ENCODE peak calls at places on chromosomes 4 and X, in nine cellular contexts. B, U, Q, V, I, S, F, C and O are unnamed samples.

GRCh38 chr4:80197132-80197573 is at the start of gene PRDM8:
- DNase-seq in Q (no peak), B (peak), U (no peak), F (no peak), I (no peak), V (no peak), S (no peak), C (peak), O (no peak)

GRCh38 chrX:118974088-118974907 is at the start of gene LONRF3:
- DNase-seq in F (no peak), Q (peak), U (peak), I (peak), V (no peak), S (no peak), B (peak), C (peak), O (peak)

GRCh38 chr4:145815027-145815612 is 123.5 kb downstream of the ZNF827 start:
- DNase-seq in S (no peak), Q (no peak), U (no peak), F (no peak), B (no peak), V (no peak), I (no peak), C (no peak), O (no peak)

GRCh38 chr4:171017596-171017995 is 795.6 kb upstream of the GALNTL6 start:
- DNase-seq in B (no peak), I (no peak), V (no peak), C (no peak), S (peak), Q (no peak), F (no peak), U (no peak), O (no peak)

GRCh38 chr4:12729384-12729783 is 754.8 kb downstream of the RAB28 start:
- DNase-seq in U (peak), Q (peak), S (no peak), C (peak), F (peak), V (no peak), I (peak), B (peak), O (no peak)

GRCh38 chr4:174926958-174927357 is 8.8 kb downstream of the ADAM29 start:
- DNase-seq in I (no peak), V (no peak), Q (no peak), F (no peak), U (no peak), B (no peak), C (no peak), S (no peak), O (peak)

GRCh38 chr4:59094505-59094904 is 1984.3 kb upstream of the IGFBP7 start:
- DNase-seq in V (peak), U (no peak), Q (peak), I (no peak), F (no peak), B (no peak), S (no peak), C (no peak), O (no peak)

GRCh38 chrX:151153086-151153485 is 23.3 kb upstream of the GPR50 start:
- DNase-seq in F (no peak), C (peak), Q (peak), V (peak), U (peak), I (peak), B (peak), S (peak), O (peak)

GRCh38 chr4:31516520-31516919 is 796.4 kb downstream of the PCDH7 start:
- DNase-seq in I (no peak), F (no peak), Q (no peak), B (no peak), V (no peak), S (no peak), U (no peak), C (no peak), O (no peak)

GRCh38 chr4:121733942-121734341 is 31.0 kb downstream of the SMIM43 start:
- DNase-seq in F (no peak), Q (no peak), I (no peak), U (no peak), C (no peak), B (no peak), V (no peak), S (no peak), O (no peak)

GRCh38 chrX:68705986-68706385 is 58.5 kb downstream of the STARD8 start:
- DNase-seq in F (no peak), S (no peak), B (no peak), V (no peak), Q (no peak), C (no peak), I (no peak), U (no peak), O (no peak)

GRCh38 chr4:2175990-2176698 is 65.8 kb downstream of the HAUS3 start:
- DNase-seq in C (no peak), U (no peak), F (no peak), S (no peak), V (no peak), B (no peak), I (no peak), Q (no peak), O (no peak)

GRCh38 chr4:14375816-14376215 is 626.5 kb upstream of the CPEB2 start:
- DNase-seq in Q (peak), F (no peak), B (peak), U (no peak), S (no peak), C (peak), V (no peak), I (no peak), O (peak)

GRCh38 chrX:72258174-72258573 is 18.9 kb downstream of the RPS4X start:
- DNase-seq in F (no peak), U (peak), S (no peak), B (peak), C (peak), Q (peak), I (peak), V (no peak), O (no peak)

GRCh38 chrX:16125520-16126149 is 2.3 kb downstream of the GRPR start:
- DNase-seq in C (no peak), F (no peak), U (peak), I (no peak), S (no peak), Q (peak), V (no peak), B (no peak), O (no peak)

GRCh38 chrX:148380614-148381561 is 119.5 kb upstream of the AFF2 start:
- DNase-seq in C (no peak), I (no peak), V (no peak), Q (no peak), B (peak), F (no peak), U (peak), S (no peak), O (no peak)

GRCh38 chr4:8372506-8373070 is 67.9 kb downstream of the ACOX3 start:
- DNase-seq in F (no peak), V (no peak), Q (no peak), B (no peak), S (no peak), U (no peak), C (no peak), I (no peak), O (no peak)

GRCh38 chr4:37455301-37456062 is 210.9 kb downstream of the NWD2 start:
- DNase-seq in U (no peak), Q (no peak), C (no peak), V (no peak), F (no peak), I (no peak), B (no peak), S (no peak), O (no peak)

GRCh38 chr4:65023877-65024670 is 614.8 kb upstream of the TECRL start:
- DNase-seq in Q (no peak), U (no peak), C (no peak), B (no peak), F (no peak), I (no peak), S (no peak), V (no peak), O (no peak)

GRCh38 chrX:16188687-16189086 is 21.4 kb downstream of the MAGEB17 start:
- DNase-seq in I (no peak), Q (peak), U (no peak), S (no peak), C (peak), B (peak), F (no peak), V (no peak), O (no peak)

GRCh38 chr4:186067757-186068385 is 1.1 kb upstream of the TLR3 start:
- DNase-seq in U (peak), Q (peak), I (peak), V (peak), F (peak), C (peak), B (peak), S (no peak), O (no peak)

GRCh38 chr4:38177792-38178665 is 217.8 kb downstream of the PTTG2 start:
- DNase-seq in Q (no peak), S (no peak), V (no peak), U (no peak), F (no peak), B (peak), I (no peak), C (no peak), O (no peak)

GRCh38 chr4:41061482-41062185 is 152.7 kb downstream of the APBB2 start:
- DNase-seq in U (no peak), B (peak), V (no peak), Q (no peak), I (no peak), F (no peak), C (peak), S (no peak), O (no peak)

GRCh38 chr4:83889802-83890201 is 353.9 kb downstream of the GPAT3 start:
- DNase-seq in B (peak), U (no peak), F (peak), Q (peak), I (no peak), S (no peak), C (peak), V (no peak), O (peak)

GRCh38 chrX:9610774-9611392 is 146.0 kb downstream of the TBL1X start:
- DNase-seq in C (peak), V (no peak), U (no peak), Q (peak), B (peak), F (no peak), I (no peak), S (no peak), O (no peak)

GRCh38 chr4:145230726-145231125 is 50.3 kb upstream of the OTUD4 start:
- DNase-seq in V (no peak), I (no peak), U (no peak), Q (no peak), F (no peak), C (peak), S (no peak), B (peak), O (no peak)

GRCh38 chr4:963276-964225 is 9.8 kb downstream of the DGKQ start:
- DNase-seq in B (no peak), I (no peak), Q (no peak), S (no peak), F (no peak), V (no peak), U (no peak), C (no peak), O (no peak)

GRCh38 chrX:7788334-7788733 is 54.6 kb upstream of the VCX start:
- DNase-seq in I (no peak), Q (no peak), U (no peak), F (no peak), S (no peak), V (no peak), C (no peak), B (no peak), O (no peak)

GRCh38 chr4:119209077-119209476 is 3.4 kb upstream of the USP53 start:
- DNase-seq in I (peak), Q (peak), F (peak), S (no peak), V (no peak), U (peak), C (peak), B (peak), O (peak)

GRCh38 chr4:56906534-56906933 is 1.2 kb upstream of the REST start:
- DNase-seq in F (no peak), S (peak), I (no peak), C (no peak), U (no peak), V (no peak), Q (no peak), B (no peak), O (no peak)
- H2AFZ ChIP-seq in F (no peak), S (no peak), I (peak), C (no peak), U (peak), V (no peak), Q (peak), B (no peak), O (no peak)

DNA sequence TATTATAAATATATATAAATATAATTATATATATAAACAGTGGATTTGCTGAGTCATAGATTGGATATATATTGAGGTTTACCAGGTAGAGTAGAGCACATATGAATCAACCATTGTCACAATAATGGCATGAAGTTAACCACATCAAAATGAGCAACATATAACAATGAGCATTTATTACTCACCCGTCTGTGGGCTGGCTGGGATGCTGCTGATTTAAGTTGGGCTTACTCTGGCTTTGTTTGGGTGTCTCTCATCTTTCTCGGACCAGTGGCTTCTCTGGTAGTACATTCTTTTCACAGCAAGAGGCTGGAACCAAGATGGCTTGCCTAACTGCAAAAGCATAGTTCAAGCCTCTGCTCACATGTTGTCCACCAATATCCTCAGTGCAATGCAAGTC is 111.7 kb upstream of the TAPT1 start:
- DNase-seq in Q (peak), S (no peak), C (no peak), I (no peak), V (no peak), B (peak), U (no peak), F (no peak), O (no peak)
- H2AFZ ChIP-seq in Q (no peak), S (no peak), C (no peak), I (no peak), V (no peak), B (no peak), U (no peak), F (no peak), O (no peak)

DNA sequence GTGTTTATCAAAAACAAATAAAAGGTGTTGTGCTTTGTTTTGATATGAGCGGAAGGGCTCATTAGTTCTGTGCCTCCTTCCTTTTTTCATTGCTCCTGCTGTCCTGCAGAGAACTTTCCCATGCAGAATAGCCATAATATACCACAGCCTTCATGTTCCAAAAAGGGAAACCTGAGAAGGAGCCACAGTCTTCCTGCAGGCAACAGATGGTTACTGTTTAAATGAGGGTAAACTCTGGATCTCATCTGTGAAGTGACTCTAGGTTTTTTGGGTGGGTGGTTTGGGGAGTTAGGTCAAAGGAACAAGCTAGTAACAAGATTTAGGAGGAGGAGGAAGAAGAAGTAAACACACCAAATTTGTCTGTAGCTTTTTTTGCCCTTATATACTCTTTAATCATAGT is 131.8 kb downstream of the BMPR1B start:
- DNase-seq in Q (no peak), C (no peak), I (no peak), F (no peak), V (no peak), U (no peak), S (no peak), B (no peak), O (no peak)
- H2AFZ ChIP-seq in Q (no peak), C (no peak), I (no peak), F (no peak), V (peak), U (no peak), S (no peak), B (no peak), O (no peak)

GRCh38 chr4:162237676-162238075 is 73.9 kb upstream of the FSTL5 start:
- DNase-seq in B (no peak), S (no peak), C (no peak), F (no peak), Q (no peak), I (no peak), U (no peak), V (no peak), O (no peak)

GRCh38 chr4:162239992-162240769 is 76.4 kb upstream of the FSTL5 start:
- DNase-seq in S (no peak), V (no peak), I (no peak), F (no peak), U (no peak), C (no peak), B (no peak), Q (no peak), O (no peak)

GRCh38 chr4:162229670-162230069 is 65.9 kb upstream of the FSTL5 start:
- DNase-seq in C (no peak), I (no peak), F (peak), Q (peak), U (no peak), V (no peak), B (no peak), S (no peak), O (no peak)

GRCh38 chr4:162232349-162232748 is 68.5 kb upstream of the FSTL5 start:
- DNase-seq in Q (no peak), F (no peak), I (no peak), C (no peak), V (no peak), S (no peak), U (no peak), B (no peak), O (no peak)

DNA sequence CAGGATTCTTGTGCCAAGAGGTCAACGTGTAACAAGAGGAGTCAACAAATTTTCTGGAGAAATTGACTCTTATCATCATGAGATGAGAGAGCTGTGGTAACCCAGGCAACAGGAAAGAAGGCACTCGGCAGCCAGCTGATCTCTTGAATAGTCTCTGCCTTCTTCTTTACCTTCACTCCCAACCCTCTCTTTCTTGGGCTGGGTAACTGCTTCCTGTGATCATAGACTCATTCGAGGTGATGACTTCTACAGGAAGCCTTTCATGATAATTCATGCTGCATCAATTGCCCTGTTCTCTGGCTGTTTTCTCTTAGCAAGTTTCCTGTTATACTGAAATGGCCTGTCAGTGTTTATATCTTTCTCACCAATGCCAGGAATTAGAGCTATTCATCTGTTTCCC is 70.8 kb upstream of the FSTL5 start:
- DNase-seq in S (no peak), F (no peak), C (no peak), B (no peak), I (no peak), Q (no peak), U (no peak), V (no peak), O (no peak)
- H2AFZ ChIP-seq in S (no peak), F (no peak), C (no peak), B (no peak), I (no peak), Q (no peak), U (no peak), V (no peak), O (no peak)

GRCh38 chrX:973010-973409 is 239.4 kb downstream of the CRLF2 start:
- DNase-seq in I (no peak), B (no peak), F (no peak), V (no peak), S (no peak), U (no peak), C (no peak), Q (no peak), O (no peak)

GRCh38 chrX:966396-967070 is 245.9 kb downstream of the CRLF2 start:
- DNase-seq in I (no peak), Q (no peak), C (no peak), U (no peak), B (no peak), V (no peak), S (no peak), F (no peak), O (no peak)

GRCh38 chrX:964831-965416 is 247.5 kb downstream of the CRLF2 start:
- DNase-seq in F (no peak), B (no peak), C (no peak), S (no peak), V (no peak), I (no peak), Q (no peak), U (no peak), O (no peak)

DNA sequence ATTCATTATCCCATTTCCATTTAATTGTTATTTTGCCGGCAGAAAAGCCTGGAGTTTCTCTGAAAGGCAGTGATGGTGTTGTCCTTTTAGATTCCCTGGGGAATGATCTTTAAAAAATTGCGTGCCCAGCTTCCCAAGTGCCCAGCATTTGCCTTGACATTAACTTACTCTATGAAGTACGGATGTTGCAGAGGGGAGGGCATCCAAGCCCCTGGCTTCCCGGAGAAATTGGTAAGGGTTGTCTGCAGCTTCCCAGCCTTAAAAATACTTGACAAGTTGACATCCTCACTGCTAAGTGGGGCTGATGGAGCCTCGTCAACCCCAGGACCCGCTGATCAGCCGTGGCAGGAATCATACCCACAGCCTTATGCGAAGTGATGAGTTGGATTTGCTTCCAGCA is 244.1 kb downstream of the CRLF2 start:
- DNase-seq in U (no peak), B (no peak), C (no peak), Q (no peak), F (no peak), V (no peak), S (no peak), I (no peak), O (no peak)
- H2AFZ ChIP-seq in U (no peak), B (no peak), C (no peak), Q (no peak), F (no peak), V (no peak), S (no peak), I (no peak), O (no peak)

DNA sequence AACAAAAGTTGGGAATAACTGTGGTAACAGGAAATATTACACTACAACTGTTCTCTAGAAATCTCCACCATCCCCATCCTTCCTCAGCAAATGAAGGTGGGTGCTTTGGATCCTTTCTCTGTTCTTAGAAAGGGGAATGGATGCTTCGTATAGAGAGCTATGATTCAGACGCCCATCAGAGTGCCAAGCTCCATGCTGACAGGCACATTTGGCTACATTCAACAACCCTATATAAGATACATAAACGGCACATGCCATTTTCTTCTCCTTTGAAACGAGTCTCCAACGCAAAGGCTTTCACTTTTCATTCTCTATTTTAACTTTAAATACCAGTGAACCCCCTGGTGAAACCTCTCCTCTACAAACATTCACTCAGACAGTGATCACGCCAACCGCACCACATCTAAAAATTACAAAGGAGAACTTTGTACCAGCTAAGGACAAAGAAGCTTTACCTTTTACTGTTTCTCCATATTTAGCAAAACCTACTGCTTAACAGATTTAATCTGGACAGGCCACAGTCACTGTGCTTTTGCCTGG is 172.5 kb downstream of the TSPAN5 start:
- DNase-seq in I (peak), F (no peak), V (no peak), C (no peak), B (no peak), S (no peak), U (no peak), Q (no peak), O (no peak)
- H2AFZ ChIP-seq in I (no peak), F (no peak), V (no peak), C (no peak), B (no peak), S (no peak), U (no peak), Q (no peak), O (no peak)